ENCODE peak calls at places on chromosomes 7 and 10, in eight cellular contexts. One of them, this sample, is unnamed.

GRCh38 chr10:61487506-61487905 is 34.3 kb upstream of the TMEM26 start:
- DNase-seq in Peyer's patch: no peak
- DNase-seq in lower lobe of right lung: no peak
- DNase-seq in naive thymus-derived CD4-positive, alpha-beta T cell: no peak
- DNase-seq in caudate nucleus: no peak
- DNase-seq in adrenal gland: no peak
- DNase-seq in A549: no peak
- DNase-seq in astrocyte of the hippocampus: no peak
- DNase-seq in this sample: no peak

GRCh38 chr7:150383710-150384397 is 4.7 kb downstream of the ZNF775 start:
- DNase-seq in Peyer's patch: peak; percentile 74
- DNase-seq in lower lobe of right lung: no peak
- DNase-seq in naive thymus-derived CD4-positive, alpha-beta T cell: no peak
- DNase-seq in caudate nucleus: peak; percentile 97
- DNase-seq in adrenal gland: no peak
- DNase-seq in A549: no peak
- DNase-seq in astrocyte of the hippocampus: peak; percentile 51
- DNase-seq in this sample: no peak

GRCh38 chr7:27110163-27110976 is 7.9 kb upstream of the HOXA2 start:
- DNase-seq in Peyer's patch: peak; percentile 78
- DNase-seq in lower lobe of right lung: peak; percentile 49
- DNase-seq in naive thymus-derived CD4-positive, alpha-beta T cell: no peak
- DNase-seq in caudate nucleus: no peak
- DNase-seq in adrenal gland: no peak
- DNase-seq in A549: peak; percentile 51
- DNase-seq in astrocyte of the hippocampus: peak; percentile 57
- DNase-seq in this sample: no peak

GRCh38 chr10:75663947-75664664 is 232.7 kb downstream of the LRMDA start:
- DNase-seq in Peyer's patch: no peak
- DNase-seq in lower lobe of right lung: no peak
- DNase-seq in naive thymus-derived CD4-positive, alpha-beta T cell: no peak
- DNase-seq in caudate nucleus: no peak
- DNase-seq in adrenal gland: peak; percentile 35
- DNase-seq in A549: no peak
- DNase-seq in astrocyte of the hippocampus: peak; percentile 30
- DNase-seq in this sample: no peak

GRCh38 chr10:78739411-78740053 is 329.2 kb upstream of the ZMIZ1 start:
- DNase-seq in Peyer's patch: no peak
- DNase-seq in lower lobe of right lung: no peak
- DNase-seq in naive thymus-derived CD4-positive, alpha-beta T cell: no peak
- DNase-seq in caudate nucleus: no peak
- DNase-seq in adrenal gland: no peak
- DNase-seq in A549: no peak
- DNase-seq in astrocyte of the hippocampus: no peak
- DNase-seq in this sample: no peak

GRCh38 chr7:158094046-158094445 is 493.6 kb downstream of the PTPRN2 start:
- DNase-seq in Peyer's patch: peak; percentile 4
- DNase-seq in lower lobe of right lung: peak; percentile 14
- DNase-seq in naive thymus-derived CD4-positive, alpha-beta T cell: no peak
- DNase-seq in caudate nucleus: no peak
- DNase-seq in adrenal gland: peak; percentile 0
- DNase-seq in A549: no peak
- DNase-seq in astrocyte of the hippocampus: no peak
- DNase-seq in this sample: no peak

GRCh38 chr7:117435475-117436043 is 8.3 kb upstream of the ASZ1 start:
- DNase-seq in Peyer's patch: no peak
- DNase-seq in lower lobe of right lung: no peak
- DNase-seq in naive thymus-derived CD4-positive, alpha-beta T cell: no peak
- DNase-seq in caudate nucleus: no peak
- DNase-seq in adrenal gland: no peak
- DNase-seq in A549: no peak
- DNase-seq in astrocyte of the hippocampus: no peak
- DNase-seq in this sample: no peak

GRCh38 chr10:25689346-25690095 is 244.5 kb upstream of the MYO3A start:
- DNase-seq in Peyer's patch: no peak
- DNase-seq in lower lobe of right lung: no peak
- DNase-seq in naive thymus-derived CD4-positive, alpha-beta T cell: no peak
- DNase-seq in caudate nucleus: no peak
- DNase-seq in adrenal gland: no peak
- DNase-seq in A549: no peak
- DNase-seq in astrocyte of the hippocampus: no peak
- DNase-seq in this sample: no peak

GRCh38 chr10:114634607-114634974 is 23.5 kb downstream of the ABLIM1 start:
- DNase-seq in Peyer's patch: peak; percentile 59
- DNase-seq in lower lobe of right lung: peak; percentile 74
- DNase-seq in naive thymus-derived CD4-positive, alpha-beta T cell: no peak
- DNase-seq in caudate nucleus: peak; percentile 47
- DNase-seq in adrenal gland: peak; percentile 89
- DNase-seq in A549: peak; percentile 63
- DNase-seq in astrocyte of the hippocampus: peak; percentile 95
- DNase-seq in this sample: no peak

GRCh38 chr7:112180223-112180622 is 26.0 kb downstream of the DOCK4 start:
- DNase-seq in Peyer's patch: no peak
- DNase-seq in lower lobe of right lung: no peak
- DNase-seq in naive thymus-derived CD4-positive, alpha-beta T cell: no peak
- DNase-seq in caudate nucleus: no peak
- DNase-seq in adrenal gland: no peak
- DNase-seq in A549: no peak
- DNase-seq in astrocyte of the hippocampus: no peak
- DNase-seq in this sample: no peak

GRCh38 chr10:97023401-97024180 is 162.2 kb downstream of the SLIT1 start:
- DNase-seq in Peyer's patch: no peak
- DNase-seq in lower lobe of right lung: no peak
- DNase-seq in naive thymus-derived CD4-positive, alpha-beta T cell: no peak
- DNase-seq in caudate nucleus: no peak
- DNase-seq in adrenal gland: peak; percentile 34
- DNase-seq in A549: no peak
- DNase-seq in astrocyte of the hippocampus: peak; percentile 46
- DNase-seq in this sample: no peak

GRCh38 chr10:63456437-63457210 is 9.2 kb downstream of the JMJD1C start:
- DNase-seq in Peyer's patch: no peak
- DNase-seq in lower lobe of right lung: no peak
- DNase-seq in naive thymus-derived CD4-positive, alpha-beta T cell: no peak
- DNase-seq in caudate nucleus: no peak
- DNase-seq in adrenal gland: no peak
- DNase-seq in A549: no peak
- DNase-seq in astrocyte of the hippocampus: peak; percentile 57
- DNase-seq in this sample: no peak

GRCh38 chr10:100339236-100339635 is 7.8 kb upstream of the SCD start:
- DNase-seq in Peyer's patch: peak; percentile 53
- DNase-seq in lower lobe of right lung: no peak
- DNase-seq in naive thymus-derived CD4-positive, alpha-beta T cell: no peak
- DNase-seq in caudate nucleus: no peak
- DNase-seq in adrenal gland: no peak
- DNase-seq in A549: no peak
- DNase-seq in astrocyte of the hippocampus: no peak
- DNase-seq in this sample: no peak

GRCh38 chr7:136079934-136080333 is 102.8 kb upstream of the MTPN start:
- DNase-seq in Peyer's patch: no peak
- DNase-seq in lower lobe of right lung: no peak
- DNase-seq in naive thymus-derived CD4-positive, alpha-beta T cell: no peak
- DNase-seq in caudate nucleus: no peak
- DNase-seq in adrenal gland: no peak
- DNase-seq in A549: no peak
- DNase-seq in astrocyte of the hippocampus: no peak
- DNase-seq in this sample: no peak

GRCh38 chr10:77168861-77169260 is 468.7 kb downstream of the KCNMA1 start:
- DNase-seq in Peyer's patch: no peak
- DNase-seq in lower lobe of right lung: no peak
- DNase-seq in naive thymus-derived CD4-positive, alpha-beta T cell: no peak
- DNase-seq in caudate nucleus: no peak
- DNase-seq in adrenal gland: no peak
- DNase-seq in A549: no peak
- DNase-seq in astrocyte of the hippocampus: no peak
- DNase-seq in this sample: no peak

GRCh38 chr10:104650072-104650471 is 9.0 kb downstream of the SORCS3 start:
- DNase-seq in Peyer's patch: no peak
- DNase-seq in lower lobe of right lung: no peak
- DNase-seq in naive thymus-derived CD4-positive, alpha-beta T cell: no peak
- DNase-seq in caudate nucleus: no peak
- DNase-seq in adrenal gland: no peak
- DNase-seq in A549: no peak
- DNase-seq in astrocyte of the hippocampus: peak; percentile 33
- DNase-seq in this sample: no peak

GRCh38 chr7:116403265-116403664 is 96.3 kb upstream of the CAV2 start:
- DNase-seq in Peyer's patch: no peak
- DNase-seq in lower lobe of right lung: no peak
- DNase-seq in naive thymus-derived CD4-positive, alpha-beta T cell: no peak
- DNase-seq in caudate nucleus: no peak
- DNase-seq in adrenal gland: no peak
- DNase-seq in A549: no peak
- DNase-seq in astrocyte of the hippocampus: no peak
- DNase-seq in this sample: no peak

GRCh38 chr7:148436571-148436970 is 154.0 kb upstream of the C7orf33 start:
- DNase-seq in Peyer's patch: no peak
- DNase-seq in lower lobe of right lung: no peak
- DNase-seq in naive thymus-derived CD4-positive, alpha-beta T cell: no peak
- DNase-seq in caudate nucleus: no peak
- DNase-seq in adrenal gland: no peak
- DNase-seq in A549: no peak
- DNase-seq in astrocyte of the hippocampus: no peak
- DNase-seq in this sample: no peak

GRCh38 chr7:138546064-138546619 is 86.1 kb downstream of the TRIM24 start:
- DNase-seq in Peyer's patch: no peak
- DNase-seq in lower lobe of right lung: no peak
- DNase-seq in naive thymus-derived CD4-positive, alpha-beta T cell: no peak
- DNase-seq in caudate nucleus: no peak
- DNase-seq in adrenal gland: no peak
- DNase-seq in A549: no peak
- DNase-seq in astrocyte of the hippocampus: no peak
- DNase-seq in this sample: no peak

GRCh38 chr10:86083664-86084175 is 282.9 kb downstream of the GRID1 start:
- DNase-seq in Peyer's patch: no peak
- DNase-seq in lower lobe of right lung: no peak
- DNase-seq in naive thymus-derived CD4-positive, alpha-beta T cell: no peak
- DNase-seq in caudate nucleus: no peak
- DNase-seq in adrenal gland: peak; percentile 12
- DNase-seq in A549: no peak
- DNase-seq in astrocyte of the hippocampus: no peak
- DNase-seq in this sample: no peak

GRCh38 chr7:33185786-33186185 is 56.4 kb downstream of the BBS9 start:
- DNase-seq in Peyer's patch: no peak
- DNase-seq in lower lobe of right lung: no peak
- DNase-seq in naive thymus-derived CD4-positive, alpha-beta T cell: no peak
- DNase-seq in caudate nucleus: no peak
- DNase-seq in adrenal gland: no peak
- DNase-seq in A549: peak; percentile 62
- DNase-seq in astrocyte of the hippocampus: peak; percentile 77
- DNase-seq in this sample: peak; percentile 39

GRCh38 chr10:110074986-110075664 is 67.3 kb downstream of the ADD3 start:
- DNase-seq in Peyer's patch: no peak
- DNase-seq in lower lobe of right lung: no peak
- DNase-seq in naive thymus-derived CD4-positive, alpha-beta T cell: no peak
- DNase-seq in caudate nucleus: no peak
- DNase-seq in adrenal gland: no peak
- DNase-seq in A549: no peak
- DNase-seq in astrocyte of the hippocampus: peak; percentile 44
- DNase-seq in this sample: no peak

GRCh38 chr10:11685787-11686218 is 56.4 kb upstream of the ECHDC3 start:
- DNase-seq in Peyer's patch: peak; percentile 95
- DNase-seq in lower lobe of right lung: peak; percentile 84
- DNase-seq in naive thymus-derived CD4-positive, alpha-beta T cell: peak; percentile 33
- DNase-seq in caudate nucleus: no peak
- DNase-seq in adrenal gland: peak; percentile 83
- DNase-seq in A549: no peak
- DNase-seq in astrocyte of the hippocampus: peak; percentile 92
- DNase-seq in this sample: peak; percentile 90

GRCh38 chr7:112594397-112594796 is 113.6 kb downstream of the LSMEM1 start:
- DNase-seq in Peyer's patch: no peak
- DNase-seq in lower lobe of right lung: no peak
- DNase-seq in naive thymus-derived CD4-positive, alpha-beta T cell: no peak
- DNase-seq in caudate nucleus: no peak
- DNase-seq in adrenal gland: no peak
- DNase-seq in A549: no peak
- DNase-seq in astrocyte of the hippocampus: no peak
- DNase-seq in this sample: no peak

GRCh38 chr10:11386044-11386443 is 225.4 kb downstream of the USP6NL start:
- DNase-seq in Peyer's patch: no peak
- DNase-seq in lower lobe of right lung: no peak
- DNase-seq in naive thymus-derived CD4-positive, alpha-beta T cell: no peak
- DNase-seq in caudate nucleus: no peak
- DNase-seq in adrenal gland: no peak
- DNase-seq in A549: no peak
- DNase-seq in astrocyte of the hippocampus: no peak
- DNase-seq in this sample: no peak

GRCh38 chr7:104857458-104858425 is 156.3 kb upstream of the KMT2E start:
- DNase-seq in Peyer's patch: no peak
- DNase-seq in lower lobe of right lung: no peak
- DNase-seq in naive thymus-derived CD4-positive, alpha-beta T cell: no peak
- DNase-seq in caudate nucleus: no peak
- DNase-seq in adrenal gland: no peak
- DNase-seq in A549: no peak
- DNase-seq in astrocyte of the hippocampus: no peak
- DNase-seq in this sample: no peak

GRCh38 chr7:16669581-16669980 is 23.6 kb downstream of the BZW2 start:
- DNase-seq in Peyer's patch: no peak
- DNase-seq in lower lobe of right lung: no peak
- DNase-seq in naive thymus-derived CD4-positive, alpha-beta T cell: no peak
- DNase-seq in caudate nucleus: no peak
- DNase-seq in adrenal gland: no peak
- DNase-seq in A549: no peak
- DNase-seq in astrocyte of the hippocampus: no peak
- DNase-seq in this sample: no peak

GRCh38 chr7:101066858-101067227 is 18.4 kb upstream of the TRIM56 start:
- DNase-seq in Peyer's patch: no peak
- DNase-seq in lower lobe of right lung: peak; percentile 18
- DNase-seq in naive thymus-derived CD4-positive, alpha-beta T cell: no peak
- DNase-seq in caudate nucleus: no peak
- DNase-seq in adrenal gland: no peak
- DNase-seq in A549: no peak
- DNase-seq in astrocyte of the hippocampus: no peak
- DNase-seq in this sample: no peak

GRCh38 chr7:136976504-136977251 is 108.2 kb downstream of the CHRM2 start:
- DNase-seq in Peyer's patch: no peak
- DNase-seq in lower lobe of right lung: no peak
- DNase-seq in naive thymus-derived CD4-positive, alpha-beta T cell: no peak
- DNase-seq in caudate nucleus: no peak
- DNase-seq in adrenal gland: no peak
- DNase-seq in A549: no peak
- DNase-seq in astrocyte of the hippocampus: no peak
- DNase-seq in this sample: no peak

GRCh38 chr10:132922872-132923271 is 19.5 kb downstream of the CFAP46 start:
- DNase-seq in Peyer's patch: no peak
- DNase-seq in lower lobe of right lung: peak; percentile 17
- DNase-seq in naive thymus-derived CD4-positive, alpha-beta T cell: no peak
- DNase-seq in caudate nucleus: no peak
- DNase-seq in adrenal gland: no peak
- DNase-seq in A549: no peak
- DNase-seq in astrocyte of the hippocampus: no peak
- DNase-seq in this sample: no peak

GRCh38 chr7:3510101-3511020 is 209.3 kb downstream of the SDK1 start:
- DNase-seq in Peyer's patch: no peak
- DNase-seq in lower lobe of right lung: no peak
- DNase-seq in naive thymus-derived CD4-positive, alpha-beta T cell: no peak
- DNase-seq in caudate nucleus: no peak
- DNase-seq in adrenal gland: no peak
- DNase-seq in A549: no peak
- DNase-seq in astrocyte of the hippocampus: peak; percentile 61
- DNase-seq in this sample: no peak

GRCh38 chr7:55205124-55205955 is 159.8 kb upstream of the LANCL2 start:
- DNase-seq in Peyer's patch: no peak
- DNase-seq in lower lobe of right lung: no peak
- DNase-seq in naive thymus-derived CD4-positive, alpha-beta T cell: no peak
- DNase-seq in caudate nucleus: no peak
- DNase-seq in adrenal gland: no peak
- DNase-seq in A549: no peak
- DNase-seq in astrocyte of the hippocampus: no peak
- DNase-seq in this sample: no peak

GRCh38 chr10:52757777-52758176 is 14.8 kb downstream of the MBL2 start:
- DNase-seq in Peyer's patch: no peak
- DNase-seq in lower lobe of right lung: no peak
- DNase-seq in naive thymus-derived CD4-positive, alpha-beta T cell: no peak
- DNase-seq in caudate nucleus: no peak
- DNase-seq in adrenal gland: no peak
- DNase-seq in A549: no peak
- DNase-seq in astrocyte of the hippocampus: no peak
- DNase-seq in this sample: no peak

GRCh38 chr7:93728292-93728691 is 153.8 kb upstream of the CALCR start:
- DNase-seq in Peyer's patch: no peak
- DNase-seq in lower lobe of right lung: no peak
- DNase-seq in naive thymus-derived CD4-positive, alpha-beta T cell: no peak
- DNase-seq in caudate nucleus: no peak
- DNase-seq in adrenal gland: no peak
- DNase-seq in A549: no peak
- DNase-seq in astrocyte of the hippocampus: no peak
- DNase-seq in this sample: no peak